ENCODE peak calls at places on chromosomes 3 and 15, in seven cellular contexts. One of them, this sample, is unnamed.

GRCh38 chr3:43105597-43106292 is at the start of gene POMGNT2:
- DNase-seq in activated naive CD8-positive, alpha-beta T cell treated with anti-CD3 and anti-CD28 coated beads, Interleukin-2, amount 10 ng/mL, durations not matched to agents 7 days and 5 days: peak
- DNase-seq in anterior cingulate cortex: peak
- DNase-seq in hippocampal formation: peak
- DNase-seq in NCI-H1694 treated with DMSO at 0.1 percent for 48 hours: peak
- DNase-seq in suprapubic skin: peak
- DNase-seq in posterior cingulate gyrus: peak
- DNase-seq in this sample: peak

GRCh38 chr15:55108858-55109518 is 87.8 kb downstream of the RSL24D1 start:
- DNase-seq in activated naive CD8-positive, alpha-beta T cell treated with anti-CD3 and anti-CD28 coated beads, Interleukin-2, amount 10 ng/mL, durations not matched to agents 7 days and 5 days: peak
- DNase-seq in anterior cingulate cortex: peak
- DNase-seq in hippocampal formation: peak
- DNase-seq in NCI-H1694 treated with DMSO at 0.1 percent for 48 hours: peak
- DNase-seq in suprapubic skin: no peak
- DNase-seq in posterior cingulate gyrus: peak
- DNase-seq in this sample: peak

GRCh38 chr15:58595516-58596238 is 153.8 kb downstream of the ADAM10 start:
- DNase-seq in activated naive CD8-positive, alpha-beta T cell treated with anti-CD3 and anti-CD28 coated beads, Interleukin-2, amount 10 ng/mL, durations not matched to agents 7 days and 5 days: no peak
- DNase-seq in anterior cingulate cortex: no peak
- DNase-seq in hippocampal formation: no peak
- DNase-seq in NCI-H1694 treated with DMSO at 0.1 percent for 48 hours: no peak
- DNase-seq in suprapubic skin: no peak
- DNase-seq in posterior cingulate gyrus: no peak
- DNase-seq in this sample: no peak

GRCh38 chr15:64574220-64574994 is 114.0 kb downstream of the ZNF609 start:
- DNase-seq in activated naive CD8-positive, alpha-beta T cell treated with anti-CD3 and anti-CD28 coated beads, Interleukin-2, amount 10 ng/mL, durations not matched to agents 7 days and 5 days: no peak
- DNase-seq in anterior cingulate cortex: no peak
- DNase-seq in hippocampal formation: no peak
- DNase-seq in NCI-H1694 treated with DMSO at 0.1 percent for 48 hours: no peak
- DNase-seq in suprapubic skin: no peak
- DNase-seq in posterior cingulate gyrus: no peak
- DNase-seq in this sample: no peak

GRCh38 chr3:127662051-127662469 is 10.7 kb upstream of the ABTB1 start:
- DNase-seq in activated naive CD8-positive, alpha-beta T cell treated with anti-CD3 and anti-CD28 coated beads, Interleukin-2, amount 10 ng/mL, durations not matched to agents 7 days and 5 days: no peak
- DNase-seq in anterior cingulate cortex: no peak
- DNase-seq in hippocampal formation: no peak
- DNase-seq in NCI-H1694 treated with DMSO at 0.1 percent for 48 hours: no peak
- DNase-seq in suprapubic skin: no peak
- DNase-seq in posterior cingulate gyrus: no peak
- DNase-seq in this sample: no peak

GRCh38 chr15:69576035-69576526 is 123.5 kb downstream of the RPLP1 start:
- DNase-seq in activated naive CD8-positive, alpha-beta T cell treated with anti-CD3 and anti-CD28 coated beads, Interleukin-2, amount 10 ng/mL, durations not matched to agents 7 days and 5 days: peak
- DNase-seq in anterior cingulate cortex: peak
- DNase-seq in hippocampal formation: peak
- DNase-seq in NCI-H1694 treated with DMSO at 0.1 percent for 48 hours: peak
- DNase-seq in suprapubic skin: no peak
- DNase-seq in posterior cingulate gyrus: peak
- DNase-seq in this sample: no peak

GRCh38 chr3:176789281-176789705 is 408.0 kb downstream of the TBL1XR1 start:
- DNase-seq in activated naive CD8-positive, alpha-beta T cell treated with anti-CD3 and anti-CD28 coated beads, Interleukin-2, amount 10 ng/mL, durations not matched to agents 7 days and 5 days: no peak
- DNase-seq in anterior cingulate cortex: no peak
- DNase-seq in hippocampal formation: no peak
- DNase-seq in NCI-H1694 treated with DMSO at 0.1 percent for 48 hours: peak
- DNase-seq in suprapubic skin: no peak
- DNase-seq in posterior cingulate gyrus: no peak
- DNase-seq in this sample: no peak

GRCh38 chr15:62564889-62565288 is 399.8 kb upstream of the C2CD4B start:
- DNase-seq in activated naive CD8-positive, alpha-beta T cell treated with anti-CD3 and anti-CD28 coated beads, Interleukin-2, amount 10 ng/mL, durations not matched to agents 7 days and 5 days: no peak
- DNase-seq in anterior cingulate cortex: no peak
- DNase-seq in hippocampal formation: no peak
- DNase-seq in NCI-H1694 treated with DMSO at 0.1 percent for 48 hours: no peak
- DNase-seq in suprapubic skin: no peak
- DNase-seq in posterior cingulate gyrus: no peak
- DNase-seq in this sample: no peak

GRCh38 chr15:64324513-64324912 is 31.5 kb downstream of the CSNK1G1 start:
- DNase-seq in activated naive CD8-positive, alpha-beta T cell treated with anti-CD3 and anti-CD28 coated beads, Interleukin-2, amount 10 ng/mL, durations not matched to agents 7 days and 5 days: no peak
- DNase-seq in anterior cingulate cortex: no peak
- DNase-seq in hippocampal formation: no peak
- DNase-seq in NCI-H1694 treated with DMSO at 0.1 percent for 48 hours: no peak
- DNase-seq in suprapubic skin: no peak
- DNase-seq in posterior cingulate gyrus: no peak
- DNase-seq in this sample: no peak

GRCh38 chr15:52636459-52636858 is 42.7 kb downstream of the ATOSA start:
- DNase-seq in activated naive CD8-positive, alpha-beta T cell treated with anti-CD3 and anti-CD28 coated beads, Interleukin-2, amount 10 ng/mL, durations not matched to agents 7 days and 5 days: no peak
- DNase-seq in anterior cingulate cortex: no peak
- DNase-seq in hippocampal formation: no peak
- DNase-seq in NCI-H1694 treated with DMSO at 0.1 percent for 48 hours: no peak
- DNase-seq in suprapubic skin: no peak
- DNase-seq in posterior cingulate gyrus: no peak
- DNase-seq in this sample: no peak

This sample was measured in pons.